ENCODE peak calls at places on chromosomes 5 and 9, in seven cellular contexts. N, L, Z, D, I, O and E are unnamed samples.

GRCh38 chr5:5572983-5573797 is 150.7 kb downstream of the ICE1 start:
- DNase-seq in N (no peak), O (no peak), D (no peak), L (no peak), Z (peak; percentile 1), I (no peak), E (no peak)

GRCh38 chr5:172723508-172723907 is 47.5 kb downstream of the DUSP1 start:
- DNase-seq in Z (no peak), N (no peak), L (no peak), I (no peak), O (no peak), D (no peak), E (no peak)

GRCh38 chr5:59813761-59814562 is 79.6 kb downstream of the PDE4D start:
- DNase-seq in Z (peak; percentile 83), O (no peak), D (peak; percentile 4), I (no peak), N (peak; percentile 41), L (no peak), E (peak; percentile 63)

GRCh38 chr9:124045076-124045829 is 33.7 kb downstream of the LHX2 start:
- DNase-seq in D (no peak), L (no peak), N (peak; percentile 74), O (no peak), Z (peak; percentile 78), I (no peak), E (no peak)

GRCh38 chr5:179295778-179296149 is 49.5 kb downstream of the ADAMTS2 start:
- DNase-seq in I (no peak), Z (no peak), D (no peak), N (no peak), L (no peak), O (no peak), E (no peak)

GRCh38 chr5:128534729-128535128 is 3.3 kb downstream of the FBN2 start:
- DNase-seq in O (no peak), L (no peak), N (no peak), Z (peak; percentile 65), D (no peak), I (no peak), E (no peak)

GRCh38 chr9:74953235-74953741 is 576 bp upstream of the C9orf40 start:
- DNase-seq in O (no peak), D (no peak), L (no peak), N (no peak), I (no peak), Z (no peak), E (no peak)

GRCh38 chr5:9347541-9348295 is 198.2 kb downstream of the SEMA5A start:
- DNase-seq in O (no peak), Z (no peak), I (no peak), L (no peak), D (no peak), N (no peak), E (no peak)

GRCh38 chr5:175822225-175822624 is 49.2 kb upstream of the CPLX2 start:
- DNase-seq in Z (no peak), N (no peak), D (no peak), L (no peak), I (no peak), O (no peak), E (no peak)

GRCh38 chr5:159456722-159457462 is 126.6 kb upstream of the IL12B start:
- DNase-seq in Z (no peak), L (no peak), O (no peak), D (no peak), I (no peak), N (no peak), E (no peak)

GRCh38 chr5:136655429-136655828 is 290.1 kb upstream of the TRPC7 start:
- DNase-seq in D (no peak), N (no peak), O (no peak), I (no peak), Z (no peak), L (no peak), E (no peak)

GRCh38 chr9:35923927-35924763 is 14.9 kb downstream of the SPAAR start:
- DNase-seq in N (no peak), D (no peak), Z (peak; percentile 95), L (no peak), O (no peak), I (no peak), E (peak; percentile 51)

GRCh38 chr5:122896598-122897282 is 51.3 kb downstream of the SNX24 start:
- DNase-seq in L (no peak), Z (peak; percentile 60), N (no peak), O (no peak), I (no peak), D (no peak), E (peak; percentile 51)

GRCh38 chr9:133505901-133506652 is 18.7 kb downstream of the MYMK start:
- DNase-seq in Z (peak; percentile 98), I (no peak), N (no peak), D (no peak), L (no peak), O (no peak), E (no peak)